ENCODE peak calls at places on chromosomes 16 and 17, in eight cellular contexts. O is Panc1, B is GM23338, G is GM12878, D is upper lobe of left lung, V is K562, I is HCT116, Y is HepG2. K is an unnamed sample.

GRCh38 chr17:3977387-3977786 is 13.2 kb upstream of the ATP2A3 start:
- ATAC-seq in O (peak; percentile 64), G (no peak), B (peak; percentile 16), I (no peak), Y (peak; percentile 19), D (no peak), V (no peak), K (no peak)

GRCh38 chr16:86363836-86364618 is 146.3 kb upstream of the FOXF1 start:
- ATAC-seq in B (no peak), G (no peak), V (no peak), O (no peak), D (no peak), I (no peak), Y (no peak), K (peak; percentile 86)

GRCh38 chr17:36182176-36183000 is 6.0 kb upstream of the TBC1D3B start:
- ATAC-seq in I (peak; percentile 2), G (no peak), V (no peak), D (peak; percentile 36), O (peak; percentile 46), B (peak; percentile 48), Y (peak; percentile 17), K (peak; percentile 41)

GRCh38 chr16:3035972-3036725 is 595 bp downstream of the BICDL2 start:
- ATAC-seq in V (no peak), O (no peak), G (no peak), D (peak; percentile 16), B (peak; percentile 49), I (peak; percentile 29), Y (peak; percentile 26), K (no peak)

GRCh38 chr17:44043326-44043725 is 23.1 kb downstream of the LSM12 start:
- ATAC-seq in V (no peak), G (no peak), D (peak; percentile 71), B (no peak), I (no peak), O (no peak), Y (no peak), K (peak; percentile 59)

GRCh38 chr16:75701361-75701760 is at the start of gene DUXB:
- ATAC-seq in I (no peak), Y (no peak), G (no peak), B (no peak), D (no peak), O (no peak), V (no peak), K (no peak)

GRCh38 chr16:66159987-66160386 is 206.5 kb upstream of the CDH5 start:
- ATAC-seq in D (no peak), O (no peak), G (no peak), I (no peak), B (no peak), V (no peak), Y (no peak), K (no peak)

GRCh38 chr17:514584-514983 is 162.0 kb upstream of the RPH3AL start:
- ATAC-seq in D (no peak), O (peak; percentile 59), B (no peak), I (no peak), V (no peak), G (no peak), Y (peak; percentile 40), K (no peak)

GRCh38 chr16:29745126-29745852 is 501 bp downstream of the C16orf54 start:
- ATAC-seq in B (peak; percentile 32), D (peak; percentile 74), Y (no peak), G (peak; percentile 79), V (no peak), I (no peak), O (no peak), K (no peak)

DNA sequence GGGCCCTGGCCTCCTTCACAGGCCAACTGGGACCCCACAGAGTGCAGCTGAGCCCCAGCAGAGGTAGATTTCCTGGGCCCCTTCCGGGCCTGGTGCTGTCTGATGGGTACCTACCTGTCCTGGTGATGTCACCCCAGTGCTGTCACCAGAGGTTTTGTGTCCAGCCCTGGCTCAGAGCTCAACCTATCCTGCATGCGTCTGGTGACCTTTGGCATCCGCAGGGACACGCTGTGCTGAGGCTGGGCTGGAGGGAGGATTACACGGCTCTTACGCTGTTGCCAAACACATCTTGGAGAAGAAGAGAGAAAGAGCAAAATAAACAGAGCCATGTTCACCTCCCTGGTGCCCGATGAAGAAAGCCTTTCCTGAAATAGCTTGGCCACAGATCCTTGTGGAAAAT is 70.6 kb upstream of the MED9 start:
- ATAC-seq in G (no peak), Y (peak; percentile 93), D (peak; percentile 18), B (no peak), O (no peak), V (no peak), I (no peak), K (peak; percentile 75)
- TF ChIP-seq POLR2AphosphoS5 in G (no peak), Y (no peak), D (no peak), B (no peak), O (no peak), V (no peak), I (no peak), K (no peak)

DNA sequence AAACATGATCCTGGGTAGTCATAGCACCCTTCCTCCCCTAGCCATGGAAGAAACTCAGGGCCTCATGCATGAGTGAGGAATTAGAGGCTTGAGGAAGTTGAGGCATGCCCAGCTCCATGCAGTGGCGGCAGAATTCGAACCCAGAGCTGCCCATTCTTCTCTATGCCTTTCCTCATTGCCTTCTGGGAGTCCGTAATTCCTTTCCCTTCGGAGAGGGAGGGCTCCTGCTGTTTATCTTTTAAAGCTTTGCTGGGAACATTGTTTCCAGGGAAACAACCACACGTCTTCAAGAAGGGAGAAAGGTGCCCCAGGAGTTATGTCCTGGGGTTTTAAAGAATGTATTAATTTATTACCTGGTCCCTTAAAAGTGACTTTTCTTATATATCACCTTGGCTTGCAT is 8.5 kb downstream of the CRISPLD2 start:
- ATAC-seq in G (no peak), B (no peak), I (no peak), O (no peak), V (no peak), Y (no peak), D (no peak), K (no peak)
- H3K27ac ChIP-seq in G (no peak overlapping the region), B (no peak overlapping the region), I (no peak overlapping the region), O (no peak overlapping the region), V (no peak overlapping the region), Y (no peak overlapping the region), D (peak overlapping the region; percentile 79), K (peak overlapping the region; percentile 97)

GRCh38 chr17:81955756-81956544 is 5.0 kb downstream of the NOTUM start:
- ATAC-seq in G (no peak), D (no peak), Y (no peak), O (no peak), V (no peak), I (no peak), B (no peak), K (no peak)

GRCh38 chr17:81956607-81957589 is 4.1 kb downstream of the NOTUM start:
- ATAC-seq in Y (no peak), B (no peak), O (no peak), V (no peak), D (no peak), I (no peak), G (no peak), K (no peak)

GRCh38 chr17:81954131-81955057 is 6.6 kb downstream of the NOTUM start:
- ATAC-seq in O (no peak), Y (peak; percentile 4), B (no peak), D (no peak), I (no peak), G (no peak), V (no peak), K (no peak)

GRCh38 chr17:81952792-81953228 is 5.8 kb upstream of the MYADML2 start:
- ATAC-seq in O (no peak), D (no peak), I (no peak), G (no peak), V (no peak), Y (peak; percentile 11), B (no peak), K (no peak)

DNA sequence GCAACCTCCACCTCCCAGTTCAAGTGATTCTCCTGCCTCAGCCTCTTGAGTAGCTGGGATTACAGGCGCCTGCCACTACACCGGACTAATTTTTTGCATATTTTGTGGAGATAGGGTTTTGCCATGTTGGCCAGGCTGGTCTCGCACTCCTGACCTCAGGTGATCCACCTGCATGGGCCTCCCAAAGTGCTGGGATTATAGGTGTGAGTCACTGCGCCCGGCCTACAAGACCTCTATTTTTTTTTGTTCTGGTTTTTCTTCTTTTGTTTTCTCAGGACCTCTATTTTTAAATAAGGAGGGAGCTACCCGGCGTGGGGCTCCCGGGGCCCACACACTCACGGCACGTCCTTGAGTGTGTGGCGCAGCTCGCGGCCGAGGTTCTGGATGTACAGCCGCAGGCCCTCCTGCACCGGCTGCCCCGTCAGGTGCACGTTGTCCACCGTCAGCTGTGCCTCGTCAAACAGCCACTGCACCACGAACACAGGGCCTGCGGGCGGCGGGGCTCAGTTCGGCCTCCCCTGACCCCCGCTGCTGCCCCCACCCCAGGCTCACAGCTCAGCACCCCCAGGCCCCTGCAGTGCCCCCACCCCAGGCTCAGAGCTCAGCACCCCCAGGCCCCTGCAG is 5.8 kb downstream of the NOTUM start:
- ATAC-seq in B (no peak), D (no peak), O (no peak), V (no peak), Y (no peak), I (no peak), G (no peak), K (no peak)
- TF ChIP-seq POLR2AphosphoS5 in B (no peak), D (no peak), O (no peak), V (no peak), Y (no peak), I (no peak), G (no peak), K (no peak)

GRCh38 chr16:4376126-4376819 is 4.6 kb downstream of the VASN start:
- ATAC-seq in I (no peak), V (no peak), D (peak; percentile 71), G (no peak), B (no peak), O (peak; percentile 50), Y (no peak), K (peak; percentile 80)
- H3K27ac ChIP-seq in I (no peak overlapping the region), V (no peak overlapping the region), D (peak overlapping the region; percentile 92), G (no peak overlapping the region), B (peak overlapping the region; percentile 69), O (peak overlapping the region; percentile 82), Y (no peak overlapping the region), K (peak overlapping the region; percentile 89)

GRCh38 chr16:15976225-15976812 is 26.9 kb downstream of the ABCC1 start:
- ATAC-seq in G (no peak), B (no peak), Y (no peak), I (no peak), D (peak; percentile 12), V (no peak), O (no peak), K (peak; percentile 1)

GRCh38 chr16:15973460-15973859 is 24.0 kb downstream of the ABCC1 start:
- ATAC-seq in I (no peak), O (peak; percentile 50), Y (no peak), G (no peak), B (no peak), D (no peak), V (no peak), K (no peak)

GRCh38 chr16:15975172-15975571 is 25.8 kb downstream of the ABCC1 start:
- ATAC-seq in D (no peak), B (no peak), O (no peak), Y (no peak), V (no peak), G (no peak), I (no peak), K (peak; percentile 78)

GRCh38 chr16:15972046-15972868 is 22.8 kb downstream of the ABCC1 start:
- ATAC-seq in I (no peak), O (peak; percentile 32), D (no peak), B (no peak), Y (no peak), G (no peak), V (no peak), K (no peak)

GRCh38 chr16:15973997-15974396 is 24.6 kb downstream of the ABCC1 start:
- ATAC-seq in B (no peak), I (no peak), D (no peak), V (no peak), Y (no peak), G (no peak), O (no peak), K (no peak)
- TF ChIP-seq POLR2AphosphoS5 in B (no peak), I (no peak), D (no peak), V (no peak), Y (no peak), G (no peak), O (no peak), K (no peak)

K was measured in gastroesophageal sphincter.